ENCODE peak calls at places on chromosomes 1 and 21, in eight cellular contexts. O, D, C, G, W, P, F and S are unnamed samples.

GRCh38 chr1:215599418-215599817 is 32.3 kb downstream of the KCTD3 start:
- DNase-seq in O (no peak), D (no peak), C (no peak), G (no peak), W (no peak), P (no peak), F (peak), S (peak)

GRCh38 chr1:107750364-107750959 is 214.5 kb downstream of the VAV3 start:
- DNase-seq in O (peak), D (peak), C (peak), G (peak), W (peak), P (no peak), F (peak), S (peak)

GRCh38 chr1:37732111-37732780 is 32.7 kb downstream of the EPHA10 start:
- DNase-seq in O (no peak), D (no peak), C (no peak), G (no peak), W (peak), P (no peak), F (no peak), S (no peak)

GRCh38 chr1:31564606-31564989 is 11.7 kb upstream of the TINAGL1 start:
- DNase-seq in O (no peak), D (no peak), C (no peak), G (no peak), W (no peak), P (no peak), F (no peak), S (no peak)

GRCh38 chr1:56586502-56586901 is 7.1 kb upstream of the PLPP3 start:
- DNase-seq in O (no peak), D (no peak), C (no peak), G (no peak), W (no peak), P (no peak), F (no peak), S (no peak)

GRCh38 chr1:59089922-59090457 is 206.9 kb upstream of the FGGY start:
- DNase-seq in O (no peak), D (no peak), C (no peak), G (no peak), W (peak), P (no peak), F (peak), S (no peak)

GRCh38 chr1:35594005-35594760 is 21.1 kb downstream of the TFAP2E start:
- DNase-seq in O (no peak), D (no peak), C (no peak), G (no peak), W (no peak), P (no peak), F (no peak), S (no peak)

GRCh38 chr1:200165493-200166220 is 138.1 kb downstream of the NR5A2 start:
- DNase-seq in O (no peak), D (peak), C (no peak), G (no peak), W (no peak), P (no peak), F (no peak), S (no peak)

GRCh38 chr1:24536391-24536840 is 19.5 kb upstream of the NCMAP start:
- DNase-seq in O (no peak), D (peak), C (no peak), G (peak), W (peak), P (no peak), F (peak), S (no peak)

GRCh38 chr1:241950390-241950789 is 7.2 kb upstream of the BECN2 start:
- DNase-seq in O (no peak), D (no peak), C (no peak), G (no peak), W (no peak), P (no peak), F (peak), S (no peak)

GRCh38 chr21:39852021-39852721 is 15.1 kb upstream of the PCP4 start:
- DNase-seq in O (no peak), D (no peak), C (no peak), G (no peak), W (no peak), P (no peak), F (no peak), S (no peak)

GRCh38 chr1:21681426-21681825 is 12.3 kb upstream of the RAP1GAP start:
- DNase-seq in O (no peak), D (no peak), C (no peak), G (no peak), W (no peak), P (no peak), F (no peak), S (no peak)

GRCh38 chr1:47374501-47374900 is 40.9 kb downstream of the CMPK1 start:
- DNase-seq in O (no peak), D (no peak), C (no peak), G (no peak), W (no peak), P (no peak), F (peak), S (no peak)

GRCh38 chr1:44693159-44693558 is 18.6 kb downstream of the ARMH1 start:
- DNase-seq in O (no peak), D (no peak), C (no peak), G (no peak), W (no peak), P (no peak), F (no peak), S (no peak)

GRCh38 chr21:40846566-40847411 is at the start of gene DSCAM:
- DNase-seq in O (no peak), D (no peak), C (no peak), G (no peak), W (no peak), P (no peak), F (no peak), S (no peak)

GRCh38 chr1:61287734-61288133 is 205.4 kb downstream of the NFIA start:
- DNase-seq in O (no peak), D (no peak), C (no peak), G (no peak), W (no peak), P (no peak), F (peak), S (no peak)

GRCh38 chr1:165619647-165620151 is 11.3 kb upstream of the MGST3 start:
- DNase-seq in O (no peak), D (no peak), C (no peak), G (no peak), W (no peak), P (no peak), F (no peak), S (no peak)

GRCh38 chr1:37656881-37657280 is 22.2 kb upstream of the RSPO1 start:
- DNase-seq in O (no peak), D (peak), C (no peak), G (no peak), W (no peak), P (no peak), F (no peak), S (no peak)

GRCh38 chr21:42841156-42841915 is 38.0 kb downstream of the WDR4 start:
- DNase-seq in O (no peak), D (no peak), C (peak), G (no peak), W (no peak), P (no peak), F (no peak), S (no peak)

GRCh38 chr1:108107658-108108057 is 92.5 kb downstream of the SLC25A24 start:
- DNase-seq in O (no peak), D (peak), C (no peak), G (peak), W (no peak), P (no peak), F (peak), S (no peak)

GRCh38 chr1:33012165-33012564 is 24.5 kb downstream of the AK2 start:
- DNase-seq in O (no peak), D (no peak), C (no peak), G (no peak), W (no peak), P (no peak), F (no peak), S (no peak)

GRCh38 chr1:176243746-176244145 is 36.7 kb upstream of the COP1 start:
- DNase-seq in O (no peak), D (no peak), C (no peak), G (no peak), W (no peak), P (no peak), F (peak), S (no peak)

GRCh38 chr21:15592271-15592860 is 137.4 kb upstream of the USP25 start:
- DNase-seq in O (no peak), D (peak), C (peak), G (peak), W (no peak), P (no peak), F (peak), S (peak)

GRCh38 chr1:83016354-83016753 is 982.6 kb downstream of the TTLL7 start:
- DNase-seq in O (no peak), D (no peak), C (no peak), G (no peak), W (no peak), P (no peak), F (no peak), S (no peak)

GRCh38 chr1:176174108-176174507 is 33.0 kb downstream of the COP1 start:
- DNase-seq in O (no peak), D (no peak), C (no peak), G (no peak), W (no peak), P (no peak), F (peak), S (no peak)

GRCh38 chr21:35361984-35362383 is 312.9 kb upstream of the RUNX1 start:
- DNase-seq in O (no peak), D (no peak), C (no peak), G (no peak), W (no peak), P (no peak), F (no peak), S (no peak)

GRCh38 chr1:19735419-19736127 is 64.1 kb downstream of the TMCO4 start:
- DNase-seq in O (peak), D (no peak), C (peak), G (peak), W (peak), P (no peak), F (peak), S (no peak)

GRCh38 chr1:214990619-214991018 is 91.9 kb upstream of the KCNK2 start:
- DNase-seq in O (no peak), D (no peak), C (no peak), G (peak), W (no peak), P (no peak), F (peak), S (no peak)

GRCh38 chr1:18948048-18948912 is 8.2 kb downstream of the IFFO2 start:
- DNase-seq in O (no peak), D (no peak), C (no peak), G (no peak), W (no peak), P (no peak), F (no peak), S (no peak)

GRCh38 chr21:39630191-39630591 is 17.5 kb downstream of the B3GALT5 start:
- DNase-seq in O (no peak), D (no peak), C (no peak), G (peak), W (no peak), P (no peak), F (peak), S (no peak)

GRCh38 chr1:221939598-221939997 is 197.7 kb upstream of the DUSP10 start:
- DNase-seq in O (no peak), D (peak), C (no peak), G (no peak), W (peak), P (no peak), F (no peak), S (no peak)

GRCh38 chr1:208455821-208456220 is 211.6 kb upstream of the PLXNA2 start:
- DNase-seq in O (no peak), D (no peak), C (no peak), G (no peak), W (no peak), P (no peak), F (no peak), S (no peak)

DNA sequence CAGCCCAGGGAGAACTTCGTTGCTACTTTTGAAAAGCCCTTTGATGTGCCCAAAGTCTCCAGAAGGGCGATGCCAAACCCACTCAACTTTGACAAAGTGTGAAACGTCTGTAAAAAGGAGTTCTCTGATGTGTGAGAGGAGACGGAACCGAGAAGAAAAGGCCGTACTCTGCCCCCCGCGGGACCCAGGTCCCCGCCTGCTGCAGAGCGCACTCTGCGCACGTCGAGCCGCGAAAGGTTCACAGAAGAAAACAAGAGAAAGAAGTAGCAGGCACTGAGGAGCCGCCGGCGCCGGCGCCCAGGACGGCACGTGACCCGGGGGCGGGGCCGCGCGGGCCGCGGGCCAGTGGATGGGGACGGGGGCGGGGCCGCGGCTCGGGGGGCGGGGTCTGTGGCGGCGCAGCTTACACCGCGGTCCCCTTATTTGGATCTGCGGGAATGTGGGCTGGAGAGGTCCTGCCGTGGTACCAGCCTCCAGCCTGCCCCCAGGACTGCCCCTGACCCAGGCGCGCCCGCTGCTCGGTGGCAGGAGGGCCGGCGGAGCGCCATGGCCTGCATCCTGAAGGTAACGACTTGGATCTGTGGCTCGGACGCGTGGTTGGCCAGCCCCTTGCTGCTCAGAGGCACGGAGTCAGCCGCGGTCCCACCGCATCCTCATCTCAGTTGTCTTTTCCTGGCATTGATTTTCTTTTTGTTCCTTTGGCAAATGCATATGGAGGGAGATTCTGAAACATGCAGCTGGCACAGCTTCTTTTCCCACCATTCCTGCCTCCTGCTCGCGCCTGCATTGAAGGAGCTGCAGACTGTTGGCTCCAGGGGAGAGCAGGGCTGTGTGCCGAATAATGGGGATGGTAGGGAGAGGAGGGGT is at the start of gene ST6GALNAC3:
- DNase-seq in O (peak), D (no peak), C (peak), G (peak), W (peak), P (peak), F (peak), S (peak)
- TF ChIP-seq POLR2A in O (no peak), D (no peak), C (peak), G (peak), W (peak), P (no peak), F (no peak), S (no peak)

GRCh38 chr1:161089251-161089924 is at the start of gene NECTIN4:
- DNase-seq in O (no peak), D (no peak), C (no peak), G (no peak), W (peak), P (no peak), F (no peak), S (no peak)
- TF ChIP-seq POLR2A in O (no peak), D (no peak), C (no peak), G (no peak), W (peak), P (no peak), F (no peak), S (no peak)

GRCh38 chr1:15603050-15603965 is 13.9 kb upstream of the DDI2 start:
- DNase-seq in O (peak), D (peak), C (peak), G (peak), W (peak), P (peak), F (peak), S (peak)
- TF ChIP-seq POLR2A in O (no peak), D (peak), C (peak), G (peak), W (peak), P (peak), F (no peak), S (peak)

GRCh38 chr1:173867753-173868265 is at the start of gene GAS5:
- DNase-seq in O (peak), D (peak), C (peak), G (peak), W (peak), P (peak), F (peak), S (peak)

GRCh38 chr1:173867141-173867752 is 542 bp downstream of the GAS5 start:
- DNase-seq in O (no peak), D (no peak), C (peak), G (no peak), W (no peak), P (no peak), F (no peak), S (no peak)

GRCh38 chr1:173869108-173869359 is 854 bp downstream of the ZBTB37 start:
- DNase-seq in O (no peak), D (no peak), C (no peak), G (no peak), W (no peak), P (no peak), F (no peak), S (no peak)

GRCh38 chr1:173870252-173871075 is 2.3 kb downstream of the ZBTB37 start:
- DNase-seq in O (no peak), D (peak), C (peak), G (no peak), W (peak), P (peak), F (no peak), S (peak)

DNA sequence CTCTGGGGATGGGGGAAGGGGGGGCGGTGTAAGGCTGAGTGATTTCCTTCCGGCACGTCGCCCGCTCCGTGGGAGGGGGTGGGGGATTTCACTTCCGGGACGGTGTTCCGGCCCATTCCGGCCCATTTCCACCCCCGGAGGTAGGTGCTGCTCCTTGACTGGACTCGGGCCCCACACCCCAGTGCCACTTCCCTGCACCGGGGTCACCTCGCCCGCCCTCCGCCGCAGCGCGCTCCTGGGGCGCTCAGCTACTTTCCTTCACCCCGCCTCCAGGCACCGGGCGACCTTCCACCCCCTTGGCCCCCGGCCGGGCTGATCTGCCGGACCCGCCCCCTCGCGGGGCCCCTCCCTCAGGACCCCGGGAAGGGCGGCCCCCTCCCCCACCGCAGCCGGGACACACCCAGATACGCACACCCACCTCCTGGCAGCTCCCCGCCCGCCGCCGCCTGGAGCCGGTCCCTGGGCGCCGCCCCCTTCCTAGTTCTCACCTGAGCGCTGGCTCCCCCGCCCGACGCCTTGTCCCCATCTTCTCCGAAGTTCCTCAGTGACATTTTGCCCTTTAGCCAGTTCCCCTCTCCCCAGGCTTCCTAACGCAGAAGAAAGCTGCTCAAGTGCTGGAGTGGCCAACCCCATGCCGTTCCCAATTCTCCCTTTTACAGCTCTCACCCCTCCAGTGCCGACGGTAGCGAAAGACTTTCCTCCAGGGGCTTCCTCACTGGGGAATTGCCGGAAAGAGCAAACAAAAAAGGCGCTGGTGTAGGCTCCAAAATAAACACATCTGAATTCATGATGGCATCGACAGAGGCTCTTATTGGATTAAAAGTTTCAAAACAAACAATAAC is at the start of gene ZBTB37:
- DNase-seq in O (peak), D (peak), C (peak), G (peak), W (peak), P (peak), F (peak), S (peak)
- TF ChIP-seq POLR2A in O (no peak), D (no peak), C (no peak), G (peak), W (peak), P (no peak), F (no peak), S (no peak)